ENCODE peak calls at places on chromosomes 6 and 20, in nine cellular contexts. One of them, this sample, is unnamed. For H3K9me3, the result is how much of the 10 kb centered on the place peaks cover.

GRCh38 chr6:26322645-26323482 is 42.1 kb upstream of the BTN3A2 start:
- DNase-seq in effector memory CD4-positive, alpha-beta T cell: no peak
- DNase-seq in aorta: no peak
- DNase-seq in heart left ventricle: peak
- DNase-seq in HCT116: peak
- DNase-seq in CD4-positive, alpha-beta T cell: peak
- DNase-seq in fibroblast of lung: peak
- DNase-seq in heart right ventricle: peak
- DNase-seq in adipocyte: peak
- DNase-seq in this sample: no peak

GRCh38 chr6:163197839-163198238 is 216.7 kb upstream of the QKI start:
- DNase-seq in fibroblast of lung: no peak
- DNase-seq in heart right ventricle: no peak
- DNase-seq in heart left ventricle: no peak
- DNase-seq in aorta: no peak
- DNase-seq in adipocyte: no peak
- DNase-seq in CD4-positive, alpha-beta T cell: no peak
- DNase-seq in HCT116: no peak
- DNase-seq in effector memory CD4-positive, alpha-beta T cell: no peak
- DNase-seq in this sample: no peak

GRCh38 chr6:37862415-37862814 is 42.9 kb downstream of the ZFAND3 start:
- DNase-seq in CD4-positive, alpha-beta T cell: no peak
- DNase-seq in aorta: no peak
- DNase-seq in adipocyte: no peak
- DNase-seq in heart right ventricle: no peak
- DNase-seq in HCT116: no peak
- DNase-seq in effector memory CD4-positive, alpha-beta T cell: no peak
- DNase-seq in heart left ventricle: no peak
- DNase-seq in fibroblast of lung: no peak
- DNase-seq in this sample: no peak

GRCh38 chr6:107644513-107644912 is 154.6 kb downstream of the SOBP start:
- DNase-seq in adipocyte: no peak
- DNase-seq in heart right ventricle: no peak
- DNase-seq in aorta: no peak
- DNase-seq in heart left ventricle: no peak
- DNase-seq in effector memory CD4-positive, alpha-beta T cell: no peak
- DNase-seq in HCT116: no peak
- DNase-seq in CD4-positive, alpha-beta T cell: no peak
- DNase-seq in fibroblast of lung: no peak
- DNase-seq in this sample: no peak

GRCh38 chr6:142551145-142551811 is 249.5 kb downstream of the ADGRG6 start:
- DNase-seq in heart right ventricle: no peak
- DNase-seq in effector memory CD4-positive, alpha-beta T cell: no peak
- DNase-seq in aorta: no peak
- DNase-seq in HCT116: peak
- DNase-seq in heart left ventricle: no peak
- DNase-seq in CD4-positive, alpha-beta T cell: peak
- DNase-seq in adipocyte: peak
- DNase-seq in fibroblast of lung: peak
- DNase-seq in this sample: no peak

GRCh38 chr6:136723780-136724179 is 68.5 kb downstream of the MAP3K5 start:
- DNase-seq in HCT116: no peak
- DNase-seq in adipocyte: no peak
- DNase-seq in aorta: no peak
- DNase-seq in CD4-positive, alpha-beta T cell: peak
- DNase-seq in effector memory CD4-positive, alpha-beta T cell: no peak
- DNase-seq in heart left ventricle: no peak
- DNase-seq in heart right ventricle: no peak
- DNase-seq in fibroblast of lung: peak
- DNase-seq in this sample: no peak

GRCh38 chr20:31670371-31671228 is 32.9 kb downstream of the COX4I2 start:
- DNase-seq in HCT116: no peak
- DNase-seq in heart left ventricle: peak
- DNase-seq in CD4-positive, alpha-beta T cell: no peak
- DNase-seq in effector memory CD4-positive, alpha-beta T cell: no peak
- DNase-seq in aorta: peak
- DNase-seq in heart right ventricle: peak
- DNase-seq in fibroblast of lung: no peak
- DNase-seq in adipocyte: no peak
- DNase-seq in this sample: no peak

GRCh38 chr20:52457826-52458225 is 266.2 kb upstream of the ZFP64 start:
- DNase-seq in aorta: no peak
- DNase-seq in effector memory CD4-positive, alpha-beta T cell: no peak
- DNase-seq in fibroblast of lung: peak
- DNase-seq in heart right ventricle: no peak
- DNase-seq in heart left ventricle: no peak
- DNase-seq in CD4-positive, alpha-beta T cell: no peak
- DNase-seq in HCT116: no peak
- DNase-seq in adipocyte: no peak
- DNase-seq in this sample: no peak

GRCh38 chr20:12936020-12936419 is 72.8 kb upstream of the SPTLC3 start:
- DNase-seq in aorta: no peak
- DNase-seq in adipocyte: no peak
- DNase-seq in fibroblast of lung: no peak
- DNase-seq in CD4-positive, alpha-beta T cell: no peak
- DNase-seq in heart left ventricle: no peak
- DNase-seq in heart right ventricle: no peak
- DNase-seq in HCT116: no peak
- DNase-seq in effector memory CD4-positive, alpha-beta T cell: no peak
- DNase-seq in this sample: no peak

GRCh38 chr20:23995905-23996666 is 7.5 kb upstream of the GGTLC1 start:
- DNase-seq in effector memory CD4-positive, alpha-beta T cell: peak
- DNase-seq in heart left ventricle: peak
- DNase-seq in fibroblast of lung: peak
- DNase-seq in CD4-positive, alpha-beta T cell: peak
- DNase-seq in aorta: peak
- DNase-seq in adipocyte: peak
- DNase-seq in HCT116: peak
- DNase-seq in heart right ventricle: peak
- DNase-seq in this sample: peak

GRCh38 chr6:3693879-3694278 is 57.6 kb downstream of the PXDC1 start:
- DNase-seq in fibroblast of lung: peak
- DNase-seq in effector memory CD4-positive, alpha-beta T cell: no peak
- DNase-seq in heart right ventricle: no peak
- DNase-seq in adipocyte: no peak
- DNase-seq in CD4-positive, alpha-beta T cell: no peak
- DNase-seq in aorta: no peak
- DNase-seq in heart left ventricle: no peak
- DNase-seq in HCT116: no peak
- DNase-seq in this sample: no peak

GRCh38 chr6:142195862-142196536 is 48.9 kb downstream of the VTA1 start:
- DNase-seq in HCT116: no peak
- DNase-seq in effector memory CD4-positive, alpha-beta T cell: no peak
- DNase-seq in aorta: no peak
- DNase-seq in CD4-positive, alpha-beta T cell: no peak
- DNase-seq in adipocyte: no peak
- DNase-seq in fibroblast of lung: peak
- DNase-seq in heart left ventricle: no peak
- DNase-seq in heart right ventricle: no peak
- DNase-seq in this sample: no peak

GRCh38 chr6:99521557-99522286 is 6.5 kb upstream of the USP45 start:
- DNase-seq in heart left ventricle: no peak
- DNase-seq in aorta: no peak
- DNase-seq in HCT116: no peak
- DNase-seq in adipocyte: peak
- DNase-seq in CD4-positive, alpha-beta T cell: no peak
- DNase-seq in effector memory CD4-positive, alpha-beta T cell: no peak
- DNase-seq in heart right ventricle: no peak
- DNase-seq in fibroblast of lung: peak
- DNase-seq in this sample: no peak

GRCh38 chr20:49275634-49276033 is 2.2 kb downstream of the ZNFX1 start:
- DNase-seq in fibroblast of lung: peak
- DNase-seq in aorta: no peak
- DNase-seq in HCT116: no peak
- DNase-seq in effector memory CD4-positive, alpha-beta T cell: no peak
- DNase-seq in heart right ventricle: no peak
- DNase-seq in adipocyte: no peak
- DNase-seq in CD4-positive, alpha-beta T cell: no peak
- DNase-seq in heart left ventricle: no peak
- DNase-seq in this sample: no peak

GRCh38 chr6:91198588-91199255 is 611.9 kb upstream of the MAP3K7 start:
- DNase-seq in adipocyte: no peak
- DNase-seq in HCT116: no peak
- DNase-seq in aorta: no peak
- DNase-seq in fibroblast of lung: peak
- DNase-seq in heart right ventricle: no peak
- DNase-seq in effector memory CD4-positive, alpha-beta T cell: no peak
- DNase-seq in CD4-positive, alpha-beta T cell: no peak
- DNase-seq in heart left ventricle: no peak
- DNase-seq in this sample: no peak

GRCh38 chr6:165300401-165300800 is 9.0 kb downstream of the C6orf118 start:
- DNase-seq in fibroblast of lung: no peak
- DNase-seq in heart right ventricle: no peak
- DNase-seq in adipocyte: no peak
- DNase-seq in aorta: no peak
- DNase-seq in CD4-positive, alpha-beta T cell: no peak
- DNase-seq in HCT116: no peak
- DNase-seq in heart left ventricle: no peak
- DNase-seq in effector memory CD4-positive, alpha-beta T cell: no peak
- DNase-seq in this sample: no peak

GRCh38 chr6:47729457-47729856 is 31.1 kb downstream of the ADGRF4 start:
- DNase-seq in effector memory CD4-positive, alpha-beta T cell: no peak
- DNase-seq in HCT116: no peak
- DNase-seq in CD4-positive, alpha-beta T cell: no peak
- DNase-seq in aorta: no peak
- DNase-seq in heart right ventricle: no peak
- DNase-seq in heart left ventricle: no peak
- DNase-seq in fibroblast of lung: no peak
- DNase-seq in adipocyte: no peak
- DNase-seq in this sample: no peak

GRCh38 chr6:44183783-44184182 is 25.2 kb downstream of the CAPN11 start:
- DNase-seq in adipocyte: no peak
- DNase-seq in aorta: peak
- DNase-seq in CD4-positive, alpha-beta T cell: no peak
- DNase-seq in fibroblast of lung: no peak
- DNase-seq in effector memory CD4-positive, alpha-beta T cell: no peak
- DNase-seq in heart left ventricle: no peak
- DNase-seq in heart right ventricle: no peak
- DNase-seq in HCT116: no peak
- DNase-seq in this sample: no peak

GRCh38 chr6:42010185-42010872 is 40.0 kb upstream of the TAF8 start:
- DNase-seq in fibroblast of lung: no peak
- DNase-seq in heart left ventricle: peak
- DNase-seq in heart right ventricle: no peak
- DNase-seq in aorta: no peak
- DNase-seq in HCT116: no peak
- DNase-seq in effector memory CD4-positive, alpha-beta T cell: no peak
- DNase-seq in CD4-positive, alpha-beta T cell: no peak
- DNase-seq in adipocyte: no peak
- DNase-seq in this sample: no peak

GRCh38 chr6:20092071-20092566 is 120.2 kb downstream of the MBOAT1 start:
- DNase-seq in aorta: no peak
- DNase-seq in fibroblast of lung: peak
- DNase-seq in adipocyte: peak
- DNase-seq in heart right ventricle: no peak
- DNase-seq in HCT116: peak
- DNase-seq in CD4-positive, alpha-beta T cell: no peak
- DNase-seq in heart left ventricle: no peak
- DNase-seq in effector memory CD4-positive, alpha-beta T cell: no peak
- DNase-seq in this sample: no peak

DNA sequence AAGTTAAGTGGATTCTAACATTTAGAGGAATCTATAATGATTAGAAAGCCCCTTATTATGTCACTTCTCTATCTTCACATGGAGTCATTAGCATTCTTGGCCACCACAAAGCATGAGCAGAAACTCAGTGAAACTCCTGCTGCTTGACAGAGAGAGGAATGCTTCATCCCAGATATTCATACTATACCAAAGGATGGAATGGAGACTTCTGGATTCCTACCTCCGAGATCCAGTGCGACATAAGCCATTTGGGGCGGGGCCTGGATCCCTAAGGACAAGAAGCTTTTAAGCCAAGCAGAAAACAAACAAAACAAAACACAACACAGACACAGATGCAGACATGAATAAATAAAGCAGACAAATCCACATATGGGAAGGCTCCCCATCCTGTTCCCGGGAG is 727.4 kb downstream of the MAFB start:
- DNase-seq in heart right ventricle: no peak
- DNase-seq in adipocyte: no peak
- DNase-seq in effector memory CD4-positive, alpha-beta T cell: no peak
- DNase-seq in fibroblast of lung: no peak
- DNase-seq in HCT116: no peak
- DNase-seq in aorta: no peak
- DNase-seq in heart left ventricle: no peak
- DNase-seq in CD4-positive, alpha-beta T cell: no peak
- DNase-seq in this sample: no peak
- H3K9me3 ChIP-seq in heart right ventricle: under half
- H3K9me3 ChIP-seq in adipocyte: under half
- H3K9me3 ChIP-seq in effector memory CD4-positive, alpha-beta T cell: under half
- H3K9me3 ChIP-seq in fibroblast of lung: under half
- H3K9me3 ChIP-seq in HCT116: under half
- H3K9me3 ChIP-seq in aorta: under half
- H3K9me3 ChIP-seq in heart left ventricle: under half
- H3K9me3 ChIP-seq in CD4-positive, alpha-beta T cell: under half
- H3K9me3 ChIP-seq in this sample: under half

GRCh38 chr20:60901831-60902230 is 350.2 kb upstream of the CDH4 start:
- DNase-seq in CD4-positive, alpha-beta T cell: no peak
- DNase-seq in HCT116: no peak
- DNase-seq in heart left ventricle: no peak
- DNase-seq in heart right ventricle: no peak
- DNase-seq in fibroblast of lung: no peak
- DNase-seq in adipocyte: no peak
- DNase-seq in effector memory CD4-positive, alpha-beta T cell: no peak
- DNase-seq in aorta: no peak
- DNase-seq in this sample: no peak
- H3K9me3 ChIP-seq in CD4-positive, alpha-beta T cell: under half
- H3K9me3 ChIP-seq in HCT116: under half
- H3K9me3 ChIP-seq in heart left ventricle: under half
- H3K9me3 ChIP-seq in heart right ventricle: under half
- H3K9me3 ChIP-seq in fibroblast of lung: under half
- H3K9me3 ChIP-seq in adipocyte: under half
- H3K9me3 ChIP-seq in effector memory CD4-positive, alpha-beta T cell: under half
- H3K9me3 ChIP-seq in aorta: under half
- H3K9me3 ChIP-seq in this sample: under half

DNA sequence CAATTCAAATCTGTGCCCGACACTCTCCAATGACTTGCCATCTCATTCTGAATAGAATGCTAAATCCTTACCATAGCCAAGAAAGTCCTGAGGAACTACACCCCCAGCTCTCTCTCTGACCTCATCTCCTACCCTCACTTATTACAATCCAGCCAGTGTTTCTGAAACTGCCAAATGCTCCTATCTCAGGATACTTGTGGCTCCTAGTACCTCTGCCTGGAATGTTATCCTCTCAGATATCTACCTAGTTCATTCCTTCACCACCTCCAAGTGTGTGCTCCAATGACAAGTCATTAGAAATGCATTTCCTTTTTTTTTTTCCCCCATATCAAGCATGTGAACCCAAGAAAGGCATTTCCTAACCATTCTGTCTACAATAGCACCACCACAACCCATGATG is 24.4 kb downstream of the ZNF184 start:
- DNase-seq in heart right ventricle: no peak
- DNase-seq in effector memory CD4-positive, alpha-beta T cell: no peak
- DNase-seq in adipocyte: no peak
- DNase-seq in heart left ventricle: no peak
- DNase-seq in CD4-positive, alpha-beta T cell: no peak
- DNase-seq in fibroblast of lung: no peak
- DNase-seq in HCT116: no peak
- DNase-seq in aorta: no peak
- DNase-seq in this sample: no peak
- H3K9me3 ChIP-seq in heart right ventricle: half or more
- H3K9me3 ChIP-seq in effector memory CD4-positive, alpha-beta T cell: under half
- H3K9me3 ChIP-seq in adipocyte: half or more
- H3K9me3 ChIP-seq in heart left ventricle: under half
- H3K9me3 ChIP-seq in CD4-positive, alpha-beta T cell: half or more
- H3K9me3 ChIP-seq in fibroblast of lung: under half
- H3K9me3 ChIP-seq in HCT116: under half
- H3K9me3 ChIP-seq in aorta: under half
- H3K9me3 ChIP-seq in this sample: under half

GRCh38 chr20:805713-806112 is 27.8 kb upstream of the FAM110A start:
- DNase-seq in effector memory CD4-positive, alpha-beta T cell: no peak
- DNase-seq in adipocyte: peak
- DNase-seq in heart right ventricle: no peak
- DNase-seq in heart left ventricle: no peak
- DNase-seq in HCT116: peak
- DNase-seq in aorta: no peak
- DNase-seq in CD4-positive, alpha-beta T cell: no peak
- DNase-seq in fibroblast of lung: peak
- DNase-seq in this sample: no peak
- H3K9me3 ChIP-seq in effector memory CD4-positive, alpha-beta T cell: under half
- H3K9me3 ChIP-seq in adipocyte: under half
- H3K9me3 ChIP-seq in heart right ventricle: under half
- H3K9me3 ChIP-seq in heart left ventricle: under half
- H3K9me3 ChIP-seq in HCT116: under half
- H3K9me3 ChIP-seq in aorta: under half
- H3K9me3 ChIP-seq in CD4-positive, alpha-beta T cell: under half
- H3K9me3 ChIP-seq in fibroblast of lung: under half
- H3K9me3 ChIP-seq in this sample: under half

This sample was measured in T-helper 17 cell.